ENCODE peak calls at places on chromosomes 6 and 20, in five cellular contexts. M is HEK293T, T is B cell, Y is upper lobe of right lung, I is Caki2. S is an unnamed sample.

GRCh38 chr6:107221519-107221918 is 106.2 kb upstream of the BEND3 start:
- DNase-seq in T (no peak), M (no peak), Y (no peak), I (no peak), S (no peak)

GRCh38 chr6:31401403-31401802 is 2.0 kb upstream of the MICA start:
- DNase-seq in T (no peak), I (peak; percentile 84), Y (no peak), M (no peak), S (no peak)

GRCh38 chr6:108838101-108838717 is 10.0 kb upstream of the ARMC2 start:
- DNase-seq in M (no peak), I (no peak), T (no peak), Y (peak; percentile 77), S (peak; percentile 44)

GRCh38 chr6:35602133-35602946 is 86.4 kb downstream of the FKBP5 start:
- DNase-seq in T (no peak), I (peak; percentile 48), Y (no peak), M (no peak), S (no peak)

GRCh38 chr6:147508073-147508870 is at the start of gene SAMD5:
- DNase-seq in T (peak; percentile 33), I (peak; percentile 83), Y (peak; percentile 79), M (peak; percentile 87), S (peak; percentile 73)

GRCh38 chr6:45187841-45188240 is 140.3 kb upstream of the RUNX2 start:
- DNase-seq in T (no peak), I (no peak), Y (no peak), M (no peak), S (no peak)

GRCh38 chr6:123812621-123813020 is 9.0 kb downstream of the NKAIN2 start:
- DNase-seq in I (no peak), M (no peak), Y (no peak), T (no peak), S (no peak)

GRCh38 chr20:36310215-36310981 is 4.3 kb downstream of the DLGAP4 start:
- DNase-seq in I (no peak), M (peak; percentile 2), Y (peak; percentile 31), T (no peak), S (no peak)

GRCh38 chr20:4973330-4974097 is 27.8 kb downstream of the SLC23A2 start:
- DNase-seq in T (no peak), I (peak; percentile 96), Y (peak; percentile 73), M (no peak), S (no peak)

GRCh38 chr6:26235240-26235730 is 129.7 kb upstream of the BTN3A2 start:
- DNase-seq in I (no peak), M (no peak), Y (no peak), T (no peak), S (no peak)